ENCODE peak calls at places on chromosomes 13 and 19, in four cellular contexts. V, K, I and U are unnamed samples.

GRCh38 chr19:48419158-48419920 is 25.9 kb downstream of the GRIN2D start:
- DNase-seq in V (peak), K (peak), I (peak), U (peak)

GRCh38 chr13:68749801-68750200 is 1357.8 kb upstream of the ATXN8OS start:
- DNase-seq in V (no peak), K (no peak), I (no peak), U (no peak)

GRCh38 chr13:38415233-38415632 is 65.6 kb downstream of the UFM1 start:
- DNase-seq in V (no peak), K (no peak), I (no peak), U (peak)

GRCh38 chr13:59680429-59681024 is 483.2 kb downstream of the DIAPH3 start:
- DNase-seq in V (no peak), K (peak), I (no peak), U (peak)

GRCh38 chr13:78029891-78030290 is 111.3 kb upstream of the EDNRB start:
- DNase-seq in V (no peak), K (no peak), I (no peak), U (no peak)

GRCh38 chr19:12749938-12750521 is 1.6 kb upstream of the BEST2 start:
- DNase-seq in V (no peak), K (peak), I (no peak), U (no peak)

GRCh38 chr19:57302020-57302465 is 18.2 kb upstream of the ZNF543 start:
- DNase-seq in V (no peak), K (peak), I (no peak), U (peak)

GRCh38 chr13:36718686-36719085 is 44.9 kb downstream of the SERTM1 start:
- DNase-seq in V (no peak), K (no peak), I (no peak), U (no peak)

GRCh38 chr19:49400034-49400433 is 12.0 kb downstream of the KASH5 start:
- DNase-seq in V (no peak), K (peak), I (no peak), U (no peak)

GRCh38 chr19:3343619-3344502 is 22.5 kb upstream of the NFIC start:
- DNase-seq in V (peak), K (peak), I (no peak), U (peak)

GRCh38 chr13:99327133-99327532 is 19.9 kb upstream of the GPR183 start:
- DNase-seq in V (no peak), K (no peak), I (no peak), U (no peak)

GRCh38 chr13:77176350-77176749 is 149.4 kb upstream of the FBXL3 start:
- DNase-seq in V (no peak), K (peak), I (no peak), U (no peak)

GRCh38 chr19:50580970-50581636 is 12.9 kb upstream of the LRRC4B start:
- DNase-seq in V (no peak), K (no peak), I (no peak), U (peak)

GRCh38 chr13:22162889-22163288 is 492.0 kb downstream of the FGF9 start:
- DNase-seq in V (no peak), K (no peak), I (no peak), U (no peak)

GRCh38 chr13:67549331-67549730 is 319.2 kb upstream of the PCDH9 start:
- DNase-seq in V (no peak), K (peak), I (no peak), U (no peak)

GRCh38 chr13:80100636-80101035 is 240.3 kb downstream of the SPRY2 start:
- DNase-seq in V (no peak), K (peak), I (no peak), U (no peak)

GRCh38 chr13:34682406-34682805 is 259.7 kb upstream of the NBEA start:
- DNase-seq in V (no peak), K (no peak), I (no peak), U (no peak)

GRCh38 chr19:21612403-21612872 is 107.0 kb downstream of the ZNF429 start:
- DNase-seq in V (no peak), K (no peak), I (no peak), U (no peak)

GRCh38 chr19:55581145-55581827 is 638 bp upstream of the ZNF579 start:
- DNase-seq in V (peak), K (no peak), I (no peak), U (peak)

GRCh38 chr19:3368848-3369336 is 2.5 kb downstream of the NFIC start:
- DNase-seq in V (no peak), K (peak), I (no peak), U (no peak)

GRCh38 chr13:60261432-60262351 is 98.0 kb upstream of the DIAPH3 start:
- DNase-seq in V (peak), K (no peak), I (peak), U (no peak)

GRCh38 chr13:80339841-80340642 is 884 bp downstream of the SPRY2 start:
- DNase-seq in V (no peak), K (peak), I (no peak), U (peak)

GRCh38 chr19:8004723-8005513 is 523 bp downstream of the ELAVL1 start:
- DNase-seq in V (no peak), K (peak), I (no peak), U (peak)

GRCh38 chr19:5993516-5994406 is 15.8 kb upstream of the RANBP3 start:
- DNase-seq in V (no peak), K (no peak), I (no peak), U (no peak)

GRCh38 chr13:66210677-66211076 is 1019.5 kb downstream of the PCDH9 start:
- DNase-seq in V (no peak), K (peak), I (no peak), U (no peak)

GRCh38 chr13:98173431-98173921 is 3.6 kb downstream of the RNF113B start:
- DNase-seq in V (no peak), K (peak), I (no peak), U (peak)

GRCh38 chr19:32543107-32543900 is 37.7 kb upstream of the PDCD5 start:
- DNase-seq in V (no peak), K (peak), I (no peak), U (peak)

GRCh38 chr19:42468273-42468796 is 25.6 kb upstream of the CXCL17 start:
- DNase-seq in V (no peak), K (peak), I (no peak), U (peak)

GRCh38 chr19:13938361-13939027 is at the start of gene PODNL1:
- DNase-seq in V (no peak), K (peak), I (no peak), U (no peak)

GRCh38 chr19:46916971-46917370 is 56.2 kb downstream of the ARHGAP35 start:
- DNase-seq in V (no peak), K (no peak), I (no peak), U (no peak)

GRCh38 chr13:21478881-21479808 is 20.0 kb upstream of the ZDHHC20 start:
- DNase-seq in V (no peak), K (peak), I (no peak), U (peak)

GRCh38 chr19:52188822-52189744 is 769 bp upstream of the PPP2R1A start:
- DNase-seq in V (no peak), K (no peak), I (peak), U (no peak)

GRCh38 chr13:32752997-32753606 is 166.8 kb downstream of the PDS5B start:
- DNase-seq in V (no peak), K (no peak), I (no peak), U (no peak)

GRCh38 chr13:30730526-30730925 is 4.8 kb upstream of the ALOX5AP start:
- DNase-seq in V (peak), K (no peak), I (no peak), U (peak)

GRCh38 chr13:44759723-44760360 is 183.7 kb upstream of the TSC22D1 start:
- DNase-seq in V (no peak), K (peak), I (no peak), U (no peak)

GRCh38 chr13:44762946-44763345 is 186.8 kb upstream of the TSC22D1 start:
- DNase-seq in V (no peak), K (peak), I (no peak), U (no peak)

GRCh38 chr13:44759222-44759721 is 183.1 kb upstream of the TSC22D1 start:
- DNase-seq in V (no peak), K (no peak), I (no peak), U (no peak)

GRCh38 chr13:44758595-44759221 is 182.6 kb upstream of the TSC22D1 start:
- DNase-seq in V (no peak), K (peak), I (no peak), U (no peak)

DNA sequence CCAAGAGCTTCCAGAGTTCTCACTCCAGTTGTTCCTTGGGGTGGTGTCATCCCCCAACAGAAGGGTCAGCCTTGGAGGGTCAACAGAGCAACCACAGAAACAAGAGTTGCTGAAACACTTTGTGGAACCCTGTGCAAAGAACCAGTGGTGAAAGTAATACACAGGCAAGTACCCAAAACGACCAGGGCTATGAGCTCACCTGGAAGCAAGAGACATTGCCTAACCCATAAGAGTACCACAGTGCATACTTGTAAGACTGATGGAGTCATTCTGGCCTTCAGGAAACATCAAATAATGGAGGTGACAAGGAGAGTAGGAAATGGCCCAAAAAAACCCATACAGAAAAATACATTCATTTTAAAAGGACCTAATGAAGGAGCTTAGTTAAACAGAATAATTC is 184.3 kb upstream of the TSC22D1 start:
- DNase-seq in V (no peak), K (no peak), I (no peak), U (no peak)
- H3K4me2 ChIP-seq in V (no peak), K (no peak), I (no peak), U (no peak)

DNA sequence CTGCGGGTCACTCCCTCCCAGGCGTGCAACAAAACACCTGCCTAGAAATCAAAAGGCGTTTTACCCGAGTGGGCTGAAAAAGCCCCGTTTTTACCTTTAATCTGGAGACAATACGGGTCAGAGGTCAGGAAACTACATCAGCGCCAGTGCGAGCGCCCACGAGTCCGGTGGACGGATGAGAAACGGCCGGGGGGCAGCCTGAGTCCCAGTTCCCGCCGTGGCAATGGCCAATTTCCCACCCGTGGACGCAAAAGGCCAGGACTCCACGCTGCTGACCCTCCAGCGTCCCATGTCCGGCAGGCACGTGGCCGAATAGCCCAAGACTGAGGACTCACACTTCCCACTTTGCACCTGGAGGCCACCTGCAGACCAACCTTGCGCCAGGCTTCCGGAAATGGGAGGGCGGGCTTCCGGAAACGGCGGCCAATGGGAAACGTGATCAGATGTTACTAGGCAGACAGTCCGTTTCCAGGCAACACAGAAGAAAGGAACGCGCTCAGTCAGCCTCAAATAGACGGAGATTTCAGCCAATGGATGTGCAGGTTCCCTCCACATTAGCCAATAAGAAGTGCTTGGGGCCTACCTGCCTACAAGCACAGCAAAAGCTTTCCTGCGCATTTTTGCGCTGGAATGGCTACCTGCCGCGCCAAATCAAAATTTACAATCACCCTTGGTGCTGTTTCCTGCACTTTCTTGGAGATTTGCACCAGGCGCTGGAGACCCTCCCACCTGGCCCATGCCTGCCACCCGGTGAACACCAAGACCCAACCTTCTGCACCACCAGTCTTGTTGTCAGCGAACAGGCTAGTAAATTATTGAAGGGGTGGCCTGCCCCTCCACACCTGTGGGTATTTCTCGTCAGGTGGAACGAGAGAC is 47.4 kb downstream of the ZFP14 start:
- DNase-seq in V (peak), K (peak), I (peak), U (peak)
- H4K8ac ChIP-seq in V (no peak), K (peak), I (peak), U (peak)

DNA sequence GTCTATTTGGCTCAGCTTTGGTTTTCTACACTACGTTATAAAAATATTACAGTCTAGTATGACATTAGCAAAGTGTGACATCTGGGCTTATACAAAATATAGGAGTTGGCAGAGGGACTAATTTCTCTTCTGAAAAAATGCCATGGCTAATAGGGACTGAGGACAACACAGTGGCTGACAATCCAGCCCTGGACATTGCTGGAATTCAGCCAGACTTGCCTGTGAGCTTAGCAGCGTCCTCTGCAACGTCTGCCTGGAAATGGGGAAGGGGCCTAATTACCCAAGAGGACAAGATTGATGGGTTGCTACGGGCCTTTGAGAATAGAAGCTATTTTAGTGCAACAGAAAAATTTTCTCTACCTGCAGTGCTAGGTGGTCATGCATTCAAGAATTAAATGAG is 283.4 kb upstream of the SLC10A2 start:
- DNase-seq in V (no peak), K (no peak), I (no peak), U (no peak)
- H3K56ac ChIP-seq in V (no peak), K (no peak), I (no peak), U (no peak)

GRCh38 chr19:11210656-11210928 is 13.2 kb upstream of the KANK2 start:
- DNase-seq in V (no peak), K (no peak), I (no peak), U (no peak)

GRCh38 chr19:11205939-11206570 is 8.7 kb upstream of the KANK2 start:
- DNase-seq in V (no peak), K (no peak), I (no peak), U (no peak)

GRCh38 chr19:11209892-11210655 is 12.7 kb upstream of the KANK2 start:
- DNase-seq in V (no peak), K (no peak), I (no peak), U (no peak)

GRCh38 chr19:11204943-11205349 is 7.6 kb upstream of the KANK2 start:
- DNase-seq in V (no peak), K (no peak), I (no peak), U (no peak)

DNA sequence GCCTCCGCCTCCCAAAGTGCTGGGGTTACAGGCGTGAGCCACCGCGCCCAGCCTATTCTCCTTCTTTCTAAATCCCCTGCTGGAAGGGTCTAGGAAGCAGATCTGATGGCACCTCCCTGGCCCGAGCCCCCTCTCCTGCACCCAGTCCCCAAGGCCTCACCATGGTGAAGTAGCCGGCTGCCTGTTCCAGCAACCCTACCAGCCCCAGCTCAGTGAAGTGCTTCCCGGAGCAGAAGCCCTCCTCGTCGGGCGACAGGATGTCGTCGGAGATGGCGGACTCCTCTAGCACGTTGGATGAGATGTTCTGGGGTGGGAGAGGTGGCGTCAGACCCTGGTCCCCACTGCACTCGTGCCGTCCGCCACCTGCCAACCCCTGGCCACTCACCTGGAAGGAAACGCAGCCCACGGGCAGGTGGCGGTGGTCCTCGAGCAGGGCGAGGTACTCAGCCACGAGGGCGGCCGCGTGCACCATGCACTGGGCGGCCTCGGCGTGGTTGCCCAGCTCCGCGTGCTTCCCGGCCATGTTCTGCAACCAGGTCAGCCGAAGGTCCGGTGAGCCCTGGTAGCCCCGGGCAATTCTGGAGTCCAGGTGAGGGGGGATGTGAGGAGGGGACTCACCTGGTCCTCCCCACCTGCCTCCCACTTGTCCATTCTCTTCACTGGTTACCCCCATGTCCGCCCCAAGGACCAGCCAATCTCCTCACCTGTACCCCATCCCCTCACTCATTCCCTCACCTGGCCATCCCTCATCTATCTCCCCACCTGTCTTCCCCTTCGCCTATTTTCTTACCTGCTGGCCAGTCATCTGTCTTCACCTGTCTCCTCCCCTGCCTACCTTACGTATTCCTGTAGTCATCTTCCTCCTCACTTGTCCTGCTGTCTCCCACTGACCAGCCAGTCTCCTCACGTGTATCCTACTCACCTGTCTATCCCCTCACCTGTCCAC is 11.5 kb upstream of the KANK2 start:
- DNase-seq in V (peak), K (no peak), I (no peak), U (no peak)
- H3K4me2 ChIP-seq in V (no peak), K (no peak), I (no peak), U (no peak)

GRCh38 chr13:42715909-42716308 is 65.5 kb upstream of the FAM216B start:
- DNase-seq in V (no peak), K (no peak), I (no peak), U (no peak)
- H4K8ac ChIP-seq in V (no peak), K (no peak), I (no peak), U (no peak)

GRCh38 chr13:84399320-84400085 is 517.2 kb upstream of the SLITRK1 start:
- DNase-seq in V (no peak), K (no peak), I (no peak), U (peak)
- H3K56ac ChIP-seq in V (no peak), K (no peak), I (no peak), U (no peak)

GRCh38 chr19:39469567-39469966 is 11.1 kb upstream of the TIMM50 start:
- DNase-seq in V (no peak), K (no peak), I (no peak), U (no peak)
- H3K4me2 ChIP-seq in V (no peak), K (no peak), I (no peak), U (no peak)

GRCh38 chr13:28579334-28579733 is 79.6 kb upstream of the POMP start:
- DNase-seq in V (peak), K (no peak), I (no peak), U (peak)
- H4K8ac ChIP-seq in V (no peak), K (peak), I (no peak), U (no peak)

GRCh38 chr19:287381-287871 is 3.8 kb downstream of the PLPP2 start:
- DNase-seq in V (no peak), K (no peak), I (no peak), U (no peak)
- H3K56ac ChIP-seq in V (no peak), K (no peak), I (no peak), U (no peak)

DNA sequence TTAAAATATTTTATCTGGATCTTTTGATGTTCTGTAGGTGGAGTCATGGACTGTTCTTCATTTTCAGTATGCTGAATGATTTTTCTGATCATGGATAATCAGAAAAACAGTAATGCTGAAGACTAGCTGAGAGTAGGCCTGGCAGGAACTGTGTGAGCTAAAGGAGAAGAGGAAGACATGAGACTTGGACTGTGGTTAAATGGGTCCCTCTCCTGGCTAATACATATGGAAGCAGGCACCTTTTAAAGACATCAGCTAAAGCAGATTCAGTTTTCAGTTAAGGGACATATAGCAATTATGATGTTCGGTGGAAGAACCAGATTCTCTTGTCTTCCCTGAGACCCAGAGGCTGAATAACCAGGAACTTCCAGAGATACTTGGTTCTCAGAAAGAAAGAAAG is 169.4 kb downstream of the OLFM4 start:
- DNase-seq in V (no peak), K (no peak), I (no peak), U (peak)
- H3K4me2 ChIP-seq in V (no peak), K (no peak), I (no peak), U (no peak)